ENCODE peak calls at places on chromosomes 3 and 15, in four cellular contexts. B, P, C and X are unnamed samples.

GRCh38 chr3:187777331-187778046 is 32.2 kb upstream of the BCL6 start:
- DNase-seq in C (no peak), P (no peak), B (peak), X (no peak)

GRCh38 chr3:124532071-124532470 is 198.2 kb upstream of the UMPS start:
- DNase-seq in B (no peak), P (no peak), C (no peak), X (no peak)

GRCh38 chr3:32540899-32541298 is 29.8 kb downstream of the DYNC1LI1 start:
- DNase-seq in C (no peak), B (no peak), P (no peak), X (no peak)

GRCh38 chr15:72998681-72999466 is 53.4 kb upstream of the NEO1 start:
- DNase-seq in P (no peak), C (no peak), B (no peak), X (no peak)

GRCh38 chr3:160169139-160169830 is 55.9 kb upstream of the C3orf80 start:
- DNase-seq in C (no peak), B (no peak), P (no peak), X (no peak)

GRCh38 chr15:21260966-21261395 is 179.3 kb downstream of the POTEB3 start:
- DNase-seq in C (peak), B (no peak), P (no peak), X (no peak)

GRCh38 chr3:50321844-50322385 is 630 bp downstream of the HYAL2 start:
- DNase-seq in P (no peak), C (no peak), B (no peak), X (no peak)

GRCh38 chr15:33670567-33670966 is 297.7 kb upstream of the CHRM5 start:
- DNase-seq in P (no peak), B (no peak), C (no peak), X (no peak)

GRCh38 chr3:132283440-132283839 is 33.8 kb upstream of the ACP3 start:
- DNase-seq in P (no peak), B (peak), C (no peak), X (peak)

DNA sequence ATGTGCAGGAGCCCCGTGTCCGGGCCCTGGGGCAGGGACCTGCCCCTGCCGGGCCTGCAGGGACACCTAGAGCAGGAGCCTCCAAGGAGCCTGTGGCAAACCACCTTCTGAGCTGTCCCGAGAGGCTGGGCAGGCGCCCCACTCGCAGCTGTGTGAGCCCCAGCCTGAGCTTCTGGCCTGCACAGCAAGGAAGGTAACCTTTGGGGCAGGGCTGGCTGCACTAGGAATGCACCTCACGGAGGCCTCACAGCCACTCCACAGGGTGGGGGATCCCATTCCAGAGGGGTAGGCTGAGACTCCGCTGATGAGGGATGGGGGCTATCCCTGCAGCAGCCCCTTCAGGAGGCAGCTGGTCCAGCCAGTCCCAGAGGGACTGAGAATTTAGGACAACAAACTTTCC is 68.1 kb downstream of the DNAJB8 start:
- DNase-seq in P (no peak), B (no peak), C (no peak), X (no peak)
- TF ChIP-seq CTCF in P (no peak), B (no peak), C (no peak), X (no peak)

GRCh38 chr3:63824309-63824708 is 5.2 kb downstream of the C3orf49 start:
- DNase-seq in P (no peak), C (no peak), B (no peak), X (no peak)

GRCh38 chr3:63817209-63817608 is 1.9 kb upstream of the C3orf49 start:
- DNase-seq in C (no peak), B (no peak), P (no peak), X (no peak)

GRCh38 chr3:63814300-63814699 is 4.8 kb upstream of the C3orf49 start:
- DNase-seq in C (no peak), P (no peak), B (no peak), X (no peak)

GRCh38 chr3:63818282-63819150 is 583 bp upstream of the C3orf49 start:
- DNase-seq in C (peak), P (peak), B (peak), X (peak)

DNA sequence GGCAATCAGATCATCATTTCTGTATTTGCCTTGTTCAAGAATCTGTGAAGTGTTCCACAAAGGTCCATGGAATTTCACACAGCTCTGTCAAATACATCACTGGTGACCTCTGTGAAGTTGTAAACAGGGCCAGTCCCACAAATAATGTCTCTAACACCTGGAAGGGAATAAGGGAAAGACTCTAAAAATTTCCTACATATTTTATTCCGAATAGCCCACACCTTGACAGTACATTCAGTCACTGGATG is at the start of gene C3orf49:
- DNase-seq in B (no peak), P (no peak), C (no peak), X (no peak)
- TF ChIP-seq CTCF in B (no peak), P (no peak), C (no peak), X (no peak)

DNA sequence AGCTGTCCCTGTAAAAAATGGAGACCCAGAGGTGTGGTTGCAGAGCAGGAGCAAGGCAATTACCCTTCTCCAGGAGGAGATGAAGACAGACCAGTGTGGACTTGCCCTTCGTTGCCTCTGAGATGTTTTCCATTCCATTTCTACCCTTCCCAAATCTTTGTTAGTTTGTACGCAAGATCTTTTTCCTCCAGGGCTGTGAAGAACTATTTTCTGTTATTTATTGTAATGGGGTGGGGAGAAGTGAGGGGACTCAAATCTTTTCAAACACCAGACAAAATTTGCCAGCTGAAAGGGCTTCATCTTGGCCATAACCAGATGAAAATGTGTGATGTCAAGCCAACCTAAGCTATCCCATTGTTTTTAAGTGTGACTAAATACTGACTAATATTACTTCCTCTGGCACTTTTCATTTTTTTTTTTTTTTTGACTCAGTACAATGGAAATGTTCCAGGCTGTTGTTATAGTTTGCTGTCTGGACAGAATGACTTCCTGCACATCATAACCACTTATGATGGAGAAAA is 271.3 kb upstream of the TPRG1 start:
- DNase-seq in P (no peak), C (no peak), B (no peak), X (no peak)
- TF ChIP-seq CTCF in P (no peak), C (no peak), B (no peak), X (no peak)

DNA sequence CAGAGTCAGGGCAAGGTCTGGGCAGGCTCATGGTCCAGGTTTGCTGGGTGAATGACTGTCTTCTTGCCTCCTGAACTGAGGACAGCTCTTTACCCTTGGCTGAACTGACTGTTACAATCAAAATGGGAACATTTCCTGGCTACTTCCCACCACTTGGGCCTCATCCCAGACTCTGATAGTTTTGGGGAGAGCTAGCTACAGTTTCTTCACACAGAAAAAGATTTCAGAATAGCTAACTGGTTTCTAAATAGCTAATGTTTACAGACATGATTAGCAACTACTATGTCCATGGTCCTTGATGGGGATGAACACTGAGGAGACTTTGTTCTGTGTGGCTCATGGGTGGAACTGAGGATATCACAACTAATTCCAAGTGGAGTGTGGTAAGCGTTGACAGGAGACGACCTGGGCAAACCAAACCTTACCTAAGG is 7.1 kb downstream of the ALPK3 start:
- DNase-seq in P (peak), B (no peak), C (peak), X (no peak)
- TF ChIP-seq CTCF in P (no peak), B (no peak), C (no peak), X (no peak)

DNA sequence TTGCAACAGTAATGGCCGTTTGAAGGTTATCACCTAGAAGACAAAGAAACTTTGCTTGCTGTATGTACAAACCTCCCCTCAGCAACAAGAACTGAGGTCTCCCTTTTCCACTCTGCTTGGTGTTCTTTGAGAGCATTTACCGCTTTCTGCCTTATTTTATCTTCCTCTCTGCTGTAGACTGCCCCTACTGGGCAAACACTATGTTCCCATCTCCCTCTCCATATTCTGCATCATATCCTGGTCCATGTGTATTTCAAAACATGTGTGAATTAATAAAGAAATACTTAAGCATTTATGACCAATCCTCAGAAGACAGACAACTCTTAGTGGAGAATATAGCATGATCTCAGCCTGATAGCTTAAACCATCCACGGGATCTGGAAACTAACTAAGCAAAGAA is 64.4 kb downstream of the ATP13A5 start:
- DNase-seq in C (no peak), P (no peak), B (no peak), X (no peak)
- TF ChIP-seq CTCF in C (no peak), P (no peak), B (no peak), X (no peak)

GRCh38 chr15:47983533-47983932 is 137.3 kb upstream of the SLC24A5 start:
- DNase-seq in C (no peak), B (no peak), P (no peak), X (no peak)
- TF ChIP-seq CTCF in C (no peak), B (no peak), P (no peak), X (no peak)